ENCODE peak calls at places on chromosomes 12 and 14, in six cellular contexts. S is AG09309; W is AG04450; N is hippocampal formation; L is effector CD4-positive, alpha-beta T cell; A is DMS153. H is an unnamed sample.

GRCh38 chr14:81323621-81324400 is 76.3 kb downstream of the STON2 start:
- DNase-seq in S (no peak), W (no peak), N (no peak), L (no peak), A (peak; percentile 23), H (no peak)

GRCh38 chr14:23530360-23531055 is 21.1 kb downstream of the ZFHX2 start:
- DNase-seq in S (no peak), W (no peak), N (no peak), L (no peak), A (no peak), H (no peak)

GRCh38 chr12:121770388-121770787 is 23.1 kb downstream of the RHOF start:
- DNase-seq in S (no peak), W (no peak), N (no peak), L (no peak), A (no peak), H (no peak)

GRCh38 chr14:58298880-58299664 is 717 bp downstream of the ARID4A start:
- DNase-seq in S (no peak), W (no peak), N (peak; percentile 60), L (peak; percentile 22), A (no peak), H (peak; percentile 60)

GRCh38 chr12:46944104-46944503 is 118.3 kb upstream of the SLC38A4 start:
- DNase-seq in S (peak; percentile 41), W (no peak), N (no peak), L (no peak), A (no peak), H (peak; percentile 47)

GRCh38 chr12:26226629-26227375 is 31.4 kb downstream of the SSPN start:
- DNase-seq in S (no peak), W (no peak), N (peak; percentile 48), L (no peak), A (peak; percentile 24), H (peak; percentile 57)

GRCh38 chr12:1911598-1912575 is 6.6 kb downstream of the CACNA2D4 start:
- DNase-seq in S (no peak), W (no peak), N (no peak), L (no peak), A (peak; percentile 83), H (peak; percentile 7)

GRCh38 chr12:96241484-96242256 is 47.5 kb downstream of the ELK3 start:
- DNase-seq in S (peak; percentile 92), W (no peak), N (no peak), L (peak; percentile 74), A (peak; percentile 51), H (no peak)

GRCh38 chr14:100091386-100091785 is 26.2 kb downstream of the EVL start:
- DNase-seq in S (no peak), W (no peak), N (no peak), L (no peak), A (no peak), H (no peak)

GRCh38 chr14:99938896-99939295 is 126.3 kb upstream of the EVL start:
- DNase-seq in S (no peak), W (no peak), N (no peak), L (no peak), A (no peak), H (no peak)

GRCh38 chr14:54209501-54210231 is 187.1 kb upstream of the CDKN3 start:
- DNase-seq in S (no peak), W (no peak), N (no peak), L (no peak), A (no peak), H (no peak)

GRCh38 chr12:4164591-4165558 is 108.7 kb upstream of the CCND2 start:
- DNase-seq in S (no peak), W (peak; percentile 44), N (no peak), L (peak; percentile 30), A (no peak), H (peak; percentile 54)

GRCh38 chr12:89456565-89456964 is 68.0 kb downstream of the GALNT4 start:
- DNase-seq in S (no peak), W (no peak), N (no peak), L (no peak), A (no peak), H (no peak)

GRCh38 chr14:51310453-51311074 is 70.5 kb downstream of the TMX1 start:
- DNase-seq in S (no peak), W (peak; percentile 26), N (no peak), L (no peak), A (no peak), H (no peak)

GRCh38 chr12:93847517-93848452 is 170.6 kb downstream of the CRADD start:
- DNase-seq in S (no peak), W (no peak), N (no peak), L (no peak), A (no peak), H (no peak)

GRCh38 chr14:42642787-42643186 is 1036.1 kb downstream of the LRFN5 start:
- DNase-seq in S (no peak), W (no peak), N (no peak), L (no peak), A (no peak), H (no peak)

GRCh38 chr14:77508249-77508648 is 9.6 kb upstream of the ISM2 start:
- DNase-seq in S (peak; percentile 43), W (peak; percentile 16), N (no peak), L (no peak), A (no peak), H (no peak)

GRCh38 chr14:51335521-51335920 is 95.5 kb downstream of the TMX1 start:
- DNase-seq in S (no peak), W (no peak), N (no peak), L (no peak), A (no peak), H (peak; percentile 86)

GRCh38 chr12:95633049-95633545 is 81.8 kb upstream of the USP44 start:
- DNase-seq in S (peak; percentile 84), W (no peak), N (no peak), L (no peak), A (no peak), H (no peak)

GRCh38 chr14:99821519-99822165 is 28.4 kb downstream of the EML1 start:
- DNase-seq in S (peak; percentile 87), W (peak; percentile 55), N (no peak), L (no peak), A (peak; percentile 44), H (no peak)

GRCh38 chr14:103126873-103127304 is 3.6 kb downstream of the TNFAIP2 start:
- DNase-seq in S (no peak), W (no peak), N (no peak), L (no peak), A (no peak), H (no peak)

GRCh38 chr12:23909559-23909958 is 39.9 kb downstream of the SOX5 start:
- DNase-seq in S (no peak), W (no peak), N (no peak), L (no peak), A (no peak), H (no peak)

GRCh38 chr12:50933459-50934124 is 18.8 kb upstream of the HIGD1C start:
- DNase-seq in S (no peak), W (no peak), N (no peak), L (no peak), A (no peak), H (no peak)